ENCODE peak calls at places on chromosomes 4 and X, in five cellular contexts. One of them, this sample, is unnamed.
A peak's percentile ranks its signal among the peaks of the same experiment; 100 is the strongest.

GRCh38 chr4:84826681-84827080 is 139.8 kb downstream of the WDFY3 start:
- DNase-seq in Calu3: no peak
- DNase-seq in AG08396: no peak
- DNase-seq in RPMI7951: no peak
- DNase-seq in CD4-positive, alpha-beta T cell: no peak
- DNase-seq in this sample: no peak

GRCh38 chrX:8607326-8607725 is 124.6 kb downstream of the ANOS1 start:
- DNase-seq in CD4-positive, alpha-beta T cell: no peak
- DNase-seq in Calu3: no peak
- DNase-seq in AG08396: no peak
- DNase-seq in RPMI7951: no peak
- DNase-seq in this sample: no peak

GRCh38 chr4:17705107-17705506 is 76.3 kb downstream of the FAM184B start:
- DNase-seq in CD4-positive, alpha-beta T cell: no peak
- DNase-seq in AG08396: no peak
- DNase-seq in RPMI7951: no peak
- DNase-seq in Calu3: no peak
- DNase-seq in this sample: no peak

GRCh38 chrX:38304010-38304409 is 23.3 kb downstream of the RPGR start:
- DNase-seq in Calu3: no peak
- DNase-seq in RPMI7951: peak; percentile 20
- DNase-seq in AG08396: no peak
- DNase-seq in CD4-positive, alpha-beta T cell: no peak
- DNase-seq in this sample: no peak

GRCh38 chrX:135345328-135345645 is 36.0 kb downstream of the ETDC start:
- DNase-seq in AG08396: peak; percentile 29
- DNase-seq in RPMI7951: peak; percentile 82
- DNase-seq in Calu3: peak; percentile 10
- DNase-seq in CD4-positive, alpha-beta T cell: no peak
- DNase-seq in this sample: no peak

GRCh38 chrX:105975382-105975781 is 63.1 kb downstream of the SERPINA7 start:
- DNase-seq in AG08396: no peak
- DNase-seq in RPMI7951: no peak
- DNase-seq in Calu3: no peak
- DNase-seq in CD4-positive, alpha-beta T cell: no peak
- DNase-seq in this sample: no peak

GRCh38 chr4:8771666-8772065 is 100.0 kb downstream of the HMX1 start:
- DNase-seq in CD4-positive, alpha-beta T cell: no peak
- DNase-seq in AG08396: no peak
- DNase-seq in RPMI7951: no peak
- DNase-seq in Calu3: no peak
- DNase-seq in this sample: no peak

GRCh38 chr4:111234939-111235338 is 612.1 kb upstream of the PITX2 start:
- DNase-seq in RPMI7951: no peak
- DNase-seq in Calu3: no peak
- DNase-seq in CD4-positive, alpha-beta T cell: no peak
- DNase-seq in AG08396: no peak
- DNase-seq in this sample: no peak

GRCh38 chrX:63673896-63674295 is 111.1 kb downstream of the ARHGEF9 start:
- DNase-seq in Calu3: no peak
- DNase-seq in RPMI7951: no peak
- DNase-seq in CD4-positive, alpha-beta T cell: no peak
- DNase-seq in AG08396: no peak
- DNase-seq in this sample: no peak

GRCh38 chr4:14837860-14838259 is 164.4 kb upstream of the CPEB2 start:
- DNase-seq in AG08396: no peak
- DNase-seq in RPMI7951: no peak
- DNase-seq in CD4-positive, alpha-beta T cell: no peak
- DNase-seq in Calu3: no peak
- DNase-seq in this sample: no peak

GRCh38 chr4:47835489-47835888 is 2.4 kb downstream of the CORIN start:
- DNase-seq in CD4-positive, alpha-beta T cell: no peak
- DNase-seq in RPMI7951: peak; percentile 19
- DNase-seq in AG08396: peak; percentile 31
- DNase-seq in Calu3: no peak
- DNase-seq in this sample: no peak

GRCh38 chr4:168784786-168785461 is 225.1 kb downstream of the CBR4 start:
- DNase-seq in Calu3: peak; percentile 71
- DNase-seq in CD4-positive, alpha-beta T cell: no peak
- DNase-seq in AG08396: no peak
- DNase-seq in RPMI7951: peak; percentile 57
- DNase-seq in this sample: no peak

GRCh38 chr4:24798036-24798610 is 2.8 kb downstream of the SOD3 start:
- DNase-seq in RPMI7951: no peak
- DNase-seq in AG08396: no peak
- DNase-seq in CD4-positive, alpha-beta T cell: no peak
- DNase-seq in Calu3: no peak
- DNase-seq in this sample: no peak

GRCh38 chr4:123299212-123299651 is 97.4 kb upstream of the SPRY1 start:
- DNase-seq in RPMI7951: no peak
- DNase-seq in AG08396: peak; percentile 13
- DNase-seq in Calu3: no peak
- DNase-seq in CD4-positive, alpha-beta T cell: no peak
- DNase-seq in this sample: no peak

GRCh38 chrX:112819013-112819635 is 21.5 kb downstream of the AMOT start:
- DNase-seq in RPMI7951: peak; percentile 15
- DNase-seq in Calu3: no peak
- DNase-seq in CD4-positive, alpha-beta T cell: no peak
- DNase-seq in AG08396: peak; percentile 69
- DNase-seq in this sample: no peak

GRCh38 chrX:11758400-11759171 is 549 bp downstream of the MSL3 start:
- DNase-seq in Calu3: peak; percentile 91
- DNase-seq in AG08396: peak; percentile 87
- DNase-seq in RPMI7951: peak; percentile 78
- DNase-seq in CD4-positive, alpha-beta T cell: peak; percentile 89
- DNase-seq in this sample: peak; percentile 62

GRCh38 chr4:94036964-94037363 is 170.7 kb upstream of the SMARCAD1 start:
- DNase-seq in RPMI7951: no peak
- DNase-seq in AG08396: no peak
- DNase-seq in CD4-positive, alpha-beta T cell: no peak
- DNase-seq in Calu3: no peak
- DNase-seq in this sample: no peak

GRCh38 chr4:40121515-40121914 is 64.9 kb downstream of the N4BP2 start:
- DNase-seq in CD4-positive, alpha-beta T cell: no peak
- DNase-seq in Calu3: peak; percentile 19
- DNase-seq in AG08396: peak; percentile 28
- DNase-seq in RPMI7951: peak; percentile 65
- DNase-seq in this sample: no peak

GRCh38 chr4:64205376-64205775 is 203.9 kb downstream of the TECRL start:
- DNase-seq in AG08396: no peak
- DNase-seq in Calu3: no peak
- DNase-seq in CD4-positive, alpha-beta T cell: no peak
- DNase-seq in RPMI7951: no peak
- DNase-seq in this sample: no peak

GRCh38 chrX:8042304-8042703 is 115.1 kb upstream of the PNPLA4 start:
- DNase-seq in Calu3: no peak
- DNase-seq in CD4-positive, alpha-beta T cell: no peak
- DNase-seq in AG08396: no peak
- DNase-seq in RPMI7951: no peak
- DNase-seq in this sample: no peak

GRCh38 chrX:40012800-40013682 is 84.7 kb downstream of the BCOR start:
- DNase-seq in Calu3: peak; percentile 56
- DNase-seq in RPMI7951: peak; percentile 89
- DNase-seq in AG08396: peak; percentile 52
- DNase-seq in CD4-positive, alpha-beta T cell: peak; percentile 36
- DNase-seq in this sample: no peak

GRCh38 chr4:2843909-2844584 is 403 bp downstream of the ADD1 start:
- DNase-seq in CD4-positive, alpha-beta T cell: no peak
- DNase-seq in AG08396: no peak
- DNase-seq in RPMI7951: peak; percentile 38
- DNase-seq in Calu3: peak; percentile 27
- DNase-seq in this sample: no peak

GRCh38 chr4:152036626-152037025 is 275.8 kb upstream of the GATB start:
- DNase-seq in RPMI7951: no peak
- DNase-seq in CD4-positive, alpha-beta T cell: no peak
- DNase-seq in Calu3: no peak
- DNase-seq in AG08396: peak; percentile 50
- DNase-seq in this sample: no peak

GRCh38 chr4:117157360-117157759 is 72.0 kb upstream of the TRAM1L1 start:
- DNase-seq in AG08396: no peak
- DNase-seq in CD4-positive, alpha-beta T cell: no peak
- DNase-seq in Calu3: no peak
- DNase-seq in RPMI7951: no peak
- DNase-seq in this sample: no peak

GRCh38 chrX:153474718-153475117 is 4.3 kb upstream of the HAUS7 start:
- DNase-seq in RPMI7951: no peak
- DNase-seq in CD4-positive, alpha-beta T cell: peak; percentile 67
- DNase-seq in Calu3: peak; percentile 41
- DNase-seq in AG08396: peak; percentile 65
- DNase-seq in this sample: peak; percentile 24

GRCh38 chr4:182192511-182193181 is 50.6 kb upstream of the TENM3 start:
- DNase-seq in RPMI7951: no peak
- DNase-seq in CD4-positive, alpha-beta T cell: no peak
- DNase-seq in Calu3: no peak
- DNase-seq in AG08396: no peak
- DNase-seq in this sample: no peak

GRCh38 chr4:41504167-41504566 is 33.8 kb upstream of the LIMCH1 start:
- DNase-seq in AG08396: no peak
- DNase-seq in Calu3: no peak
- DNase-seq in RPMI7951: no peak
- DNase-seq in CD4-positive, alpha-beta T cell: no peak
- DNase-seq in this sample: no peak

GRCh38 chr4:114077610-114078009 is 98.2 kb upstream of the ARSJ start:
- DNase-seq in AG08396: peak; percentile 55
- DNase-seq in Calu3: no peak
- DNase-seq in CD4-positive, alpha-beta T cell: no peak
- DNase-seq in RPMI7951: peak; percentile 91
- DNase-seq in this sample: no peak

GRCh38 chr4:131370846-131371245 is 1778.2 kb upstream of the PCDH10 start:
- DNase-seq in Calu3: peak; percentile 15
- DNase-seq in RPMI7951: no peak
- DNase-seq in CD4-positive, alpha-beta T cell: no peak
- DNase-seq in AG08396: no peak
- DNase-seq in this sample: no peak

GRCh38 chrX:140756948-140757347 is 47.4 kb downstream of the LINC00632 start:
- DNase-seq in Calu3: no peak
- DNase-seq in AG08396: no peak
- DNase-seq in CD4-positive, alpha-beta T cell: no peak
- DNase-seq in RPMI7951: no peak
- DNase-seq in this sample: no peak

GRCh38 chr4:52551487-52551886 is 107.6 kb downstream of the USP46 start:
- DNase-seq in Calu3: no peak
- DNase-seq in RPMI7951: no peak
- DNase-seq in AG08396: no peak
- DNase-seq in CD4-positive, alpha-beta T cell: no peak
- DNase-seq in this sample: no peak

GRCh38 chr4:155758500-155759371 is at the start of gene GUCY1B1:
- DNase-seq in AG08396: peak; percentile 99
- DNase-seq in RPMI7951: peak; percentile 88
- DNase-seq in CD4-positive, alpha-beta T cell: peak; percentile 55
- DNase-seq in Calu3: peak; percentile 93
- DNase-seq in this sample: peak; percentile 96

GRCh38 chr4:118967393-118967792 is 78.7 kb downstream of the SYNPO2 start:
- DNase-seq in RPMI7951: peak; percentile 71
- DNase-seq in Calu3: no peak
- DNase-seq in AG08396: peak; percentile 25
- DNase-seq in CD4-positive, alpha-beta T cell: no peak
- DNase-seq in this sample: no peak

GRCh38 chr4:53714377-53715140 is 123.3 kb upstream of the LNX1 start:
- DNase-seq in CD4-positive, alpha-beta T cell: no peak
- DNase-seq in Calu3: no peak
- DNase-seq in RPMI7951: peak; percentile 58
- DNase-seq in AG08396: no peak
- DNase-seq in this sample: no peak

GRCh38 chrX:72569786-72570185 is 2.9 kb downstream of the HDAC8 start:
- DNase-seq in AG08396: peak; percentile 24
- DNase-seq in RPMI7951: peak; percentile 31
- DNase-seq in Calu3: no peak
- DNase-seq in CD4-positive, alpha-beta T cell: no peak
- DNase-seq in this sample: no peak

GRCh38 chr4:167100120-167100519 is 134.2 kb downstream of the SPOCK3 start:
- DNase-seq in RPMI7951: no peak
- DNase-seq in Calu3: peak; percentile 7
- DNase-seq in CD4-positive, alpha-beta T cell: no peak
- DNase-seq in AG08396: no peak
- DNase-seq in this sample: peak; percentile 3

GRCh38 chr4:8292388-8293107 is 23.0 kb downstream of the HTRA3 start:
- DNase-seq in Calu3: no peak
- DNase-seq in RPMI7951: no peak
- DNase-seq in CD4-positive, alpha-beta T cell: no peak
- DNase-seq in AG08396: no peak
- DNase-seq in this sample: no peak

This sample was measured in occipital lobe.